ENCODE peak calls at places on chromosomes 7 and 10, in eight cellular contexts. J is GM13976, P is body of pancreas, H is PC-9, W is astrocyte of the spinal cord, O is Calu3, D is cardiac fibroblast, Y is ovary. I is an unnamed sample.

GRCh38 chr7:70738080-70738479 is 393.9 kb upstream of the GALNT17 start:
- DNase-seq in J (no peak), P (no peak), H (no peak), W (peak; percentile 56), O (no peak), D (peak; percentile 38), Y (no peak), I (no peak)

GRCh38 chr7:101527844-101528667 is 101.0 kb downstream of the MYL10 start:
- DNase-seq in J (no peak), P (peak; percentile 34), H (no peak), W (no peak), O (no peak), D (no peak), Y (no peak), I (peak; percentile 72)

GRCh38 chr10:66192162-66192834 is 733.5 kb upstream of the LRRTM3 start:
- DNase-seq in J (no peak), P (peak; percentile 24), H (no peak), W (no peak), O (no peak), D (no peak), Y (no peak), I (no peak)

GRCh38 chr10:22628309-22628708 is 86.1 kb downstream of the PIP4K2A start:
- DNase-seq in J (no peak), P (no peak), H (no peak), W (no peak), O (no peak), D (no peak), Y (no peak), I (no peak)

GRCh38 chr10:102660891-102661613 is 16.8 kb downstream of the TRIM8 start:
- DNase-seq in J (peak; percentile 93), P (peak; percentile 72), H (no peak), W (peak; percentile 59), O (no peak), D (peak; percentile 74), Y (peak; percentile 86), I (no peak)

GRCh38 chr7:818031-818699 is 14.1 kb upstream of the SUN1 start:
- DNase-seq in J (no peak), P (no peak), H (no peak), W (peak; percentile 74), O (no peak), D (peak; percentile 79), Y (peak; percentile 25), I (peak; percentile 70)

GRCh38 chr7:53272081-53272480 is 236.6 kb downstream of the POM121L12 start:
- DNase-seq in J (no peak), P (no peak), H (no peak), W (no peak), O (no peak), D (no peak), Y (no peak), I (no peak)

GRCh38 chr7:130387628-130388403 is 7.5 kb downstream of the CPA1 start:
- DNase-seq in J (no peak), P (peak; percentile 71), H (no peak), W (peak; percentile 96), O (no peak), D (no peak), Y (no peak), I (no peak)

GRCh38 chr7:120272261-120272895 is 597 bp upstream of the KCND2 start:
- DNase-seq in J (peak; percentile 71), P (peak; percentile 28), H (peak; percentile 39), W (peak; percentile 48), O (peak; percentile 40), D (peak; percentile 73), Y (no peak), I (peak; percentile 21)

GRCh38 chr7:92916751-92917369 is 80.5 kb upstream of the CDK6 start:
- DNase-seq in J (no peak), P (peak; percentile 56), H (peak; percentile 86), W (peak; percentile 64), O (peak; percentile 58), D (peak; percentile 68), Y (no peak), I (peak; percentile 67)

GRCh38 chr7:123580406-123581161 is 21.0 kb upstream of the ASB15 start:
- DNase-seq in J (no peak), P (peak; percentile 32), H (peak; percentile 23), W (peak; percentile 56), O (peak; percentile 40), D (peak; percentile 74), Y (no peak), I (peak; percentile 35)

GRCh38 chr10:35640474-35640873 is 1.6 kb downstream of the FZD8 start:
- DNase-seq in J (peak; percentile 76), P (peak; percentile 71), H (no peak), W (peak; percentile 66), O (peak; percentile 78), D (peak; percentile 81), Y (peak; percentile 65), I (no peak)

GRCh38 chr10:99975942-99976809 is 33.6 kb downstream of the DNMBP start:
- DNase-seq in J (no peak), P (peak; percentile 26), H (no peak), W (peak; percentile 75), O (no peak), D (peak; percentile 89), Y (no peak), I (no peak)

GRCh38 chr10:4527281-4527960 is 298.6 kb upstream of the AKR1E2 start:
- DNase-seq in J (no peak), P (no peak), H (no peak), W (peak; percentile 58), O (no peak), D (peak; percentile 72), Y (no peak), I (peak; percentile 63)
- TF ChIP-seq CTCF in J (no peak), P (no peak), H (no peak), W (no peak), O (no peak), D (no peak), Y (no peak), I (no peak)

GRCh38 chr7:152436279-152437147 is 710 bp upstream of the KMT2C start:
- DNase-seq in J (peak; percentile 92), P (peak; percentile 94), H (peak; percentile 96), W (peak; percentile 93), O (peak; percentile 94), D (peak; percentile 92), Y (peak; percentile 95), I (peak; percentile 91)
- TF ChIP-seq CTCF in J (no peak), P (no peak), H (no peak), W (no peak), O (no peak), D (no peak), Y (no peak), I (no peak)

GRCh38 chr10:10873289-10873688 is 144.4 kb upstream of the CELF2 start:
- DNase-seq in J (no peak), P (no peak), H (no peak), W (no peak), O (no peak), D (peak; percentile 23), Y (no peak), I (no peak)
- TF ChIP-seq CTCF in J (no peak), P (no peak), H (no peak), W (no peak), O (no peak), D (no peak), Y (no peak), I (no peak)

DNA sequence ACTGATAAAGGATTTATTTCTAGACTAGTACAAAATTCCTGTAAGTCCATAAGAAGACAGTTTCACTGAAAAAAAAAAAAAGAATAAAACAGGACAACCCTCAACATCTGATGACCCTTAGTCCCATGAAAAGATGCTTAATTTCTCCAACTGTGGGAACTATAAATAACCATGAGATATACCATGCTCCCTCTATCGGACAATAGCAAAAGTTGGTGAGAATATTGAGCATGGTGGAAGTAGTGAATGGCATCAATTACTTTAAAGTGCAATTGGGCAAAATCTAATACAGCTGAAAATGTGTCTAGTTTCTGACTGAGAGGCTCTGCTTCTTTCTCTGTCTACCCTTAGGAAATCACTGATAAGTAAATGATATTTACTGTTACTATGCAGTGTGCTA is 348.8 kb downstream of the SUGCT start:
- DNase-seq in J (no peak), P (no peak), H (no peak), W (no peak), O (no peak), D (peak; percentile 37), Y (no peak), I (no peak)
- TF ChIP-seq CTCF in J (no peak), P (no peak), H (no peak), W (no peak), O (no peak), D (peak; percentile 50), Y (no peak), I (peak; percentile 67)

GRCh38 chr7:116862234-116863167 is at the start of gene CAPZA2:
- DNase-seq in J (peak; percentile 100), P (peak; percentile 92), H (peak; percentile 97), W (peak; percentile 88), O (peak; percentile 97), D (peak; percentile 89), Y (peak; percentile 95), I (peak; percentile 86)
- TF ChIP-seq CTCF in J (peak; percentile 11), P (peak; percentile 21), H (no peak), W (peak; percentile 13), O (peak; percentile 50), D (no peak), Y (peak; percentile 82), I (peak; percentile 43)

DNA sequence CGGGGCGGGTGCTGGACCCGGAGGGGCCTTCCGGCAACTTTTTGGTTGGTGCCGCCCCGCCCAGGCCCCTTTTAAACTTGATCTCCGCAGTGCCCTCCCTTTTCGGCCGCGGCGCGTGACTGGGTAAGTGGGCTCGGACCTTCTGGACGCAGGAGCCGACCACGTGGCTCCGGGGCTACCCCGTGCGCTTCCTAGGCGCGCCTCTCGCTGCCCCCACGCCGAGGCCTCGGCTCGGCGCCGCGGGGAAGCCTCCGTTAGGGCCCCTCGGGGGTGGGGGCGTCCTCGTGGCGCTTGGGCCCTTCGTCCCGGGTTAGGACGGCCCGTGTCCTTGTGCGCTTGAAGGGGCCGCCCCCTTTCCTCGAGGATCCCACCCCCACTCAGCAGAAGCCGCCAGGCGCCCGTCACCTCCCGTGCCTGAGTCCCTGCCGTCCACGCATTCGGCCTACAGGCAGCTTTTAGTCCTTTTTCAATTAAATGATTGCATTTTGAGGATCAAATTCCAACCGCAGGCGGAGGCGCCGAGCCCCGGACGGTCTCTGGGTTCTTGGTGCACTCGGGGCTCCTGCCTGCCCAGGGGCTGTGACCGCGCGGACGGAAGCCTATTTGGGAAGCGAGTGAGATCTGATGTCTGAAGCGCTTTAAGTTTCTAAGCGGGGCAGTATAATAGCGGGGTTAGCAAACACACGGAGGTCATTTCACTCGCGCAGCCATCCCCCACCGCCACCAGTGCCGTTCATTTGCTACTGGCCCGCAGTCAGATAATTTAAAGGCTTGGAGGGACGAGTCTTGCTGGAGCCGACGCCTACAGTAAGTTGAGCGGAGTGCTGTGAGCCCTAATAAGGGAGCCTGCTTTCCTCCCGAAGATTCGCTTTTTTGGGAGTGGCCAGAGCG is 31.8 kb upstream of the TOMM7 start:
- DNase-seq in J (peak; percentile 96), P (peak; percentile 86), H (peak; percentile 88), W (peak; percentile 86), O (peak; percentile 86), D (peak; percentile 87), Y (peak; percentile 91), I (peak; percentile 87)
- TF ChIP-seq CTCF in J (no peak), P (no peak), H (peak; percentile 76), W (no peak), O (peak; percentile 99), D (no peak), Y (peak; percentile 45), I (peak; percentile 98)